ENCODE peak calls at places on chromosomes 13 and 19, in nine cellular contexts. O is uterus, A is adrenal gland, T is body of pancreas, N is ovary, J is HCT116, R is Peyer's patch, K is breast epithelium, Q is IMR-90. M is an unnamed sample. For H3K27me3, the result is how much of the 10 kb centered on the place peaks cover.

GRCh38 chr19:55173717-55174409 is 6.2 kb downstream of the SYT5 start:
- DNase-seq in O (peak), A (peak), T (peak), N (no peak), J (peak), R (peak), K (no peak), Q (peak), M (no peak)

GRCh38 chr19:19488041-19488874 is 27.1 kb downstream of the TSSK6 start:
- DNase-seq in O (no peak), A (peak), T (peak), N (no peak), J (no peak), R (no peak), K (no peak), Q (no peak), M (no peak)

GRCh38 chr19:1945899-1946298 is 4.9 kb downstream of the CSNK1G2 start:
- DNase-seq in O (no peak), A (no peak), T (peak), N (peak), J (no peak), R (peak), K (peak), Q (no peak), M (peak)

GRCh38 chr13:113607477-113608245 is 23.1 kb downstream of the TFDP1 start:
- DNase-seq in O (no peak), A (no peak), T (no peak), N (no peak), J (no peak), R (no peak), K (no peak), Q (no peak), M (no peak)

GRCh38 chr13:111187879-111188643 is 73.0 kb downstream of the ARHGEF7 start:
- DNase-seq in O (no peak), A (no peak), T (no peak), N (no peak), J (no peak), R (no peak), K (no peak), Q (peak), M (peak)

GRCh38 chr13:59269476-59269875 is 894.3 kb downstream of the DIAPH3 start:
- DNase-seq in O (no peak), A (no peak), T (no peak), N (no peak), J (no peak), R (no peak), K (no peak), Q (peak), M (no peak)

GRCh38 chr13:77555246-77555645 is 19.7 kb downstream of the SCEL start:
- DNase-seq in O (no peak), A (no peak), T (no peak), N (no peak), J (no peak), R (no peak), K (no peak), Q (no peak), M (no peak)

GRCh38 chr19:52230685-52231084 is 38.7 kb upstream of the ZNF766 start:
- DNase-seq in O (no peak), A (no peak), T (no peak), N (no peak), J (no peak), R (no peak), K (no peak), Q (no peak), M (no peak)

GRCh38 chr13:98782654-98783053 is 30.2 kb upstream of the SLC15A1 start:
- DNase-seq in O (no peak), A (no peak), T (no peak), N (no peak), J (no peak), R (peak), K (no peak), Q (no peak), M (no peak)

GRCh38 chr13:110680852-110681251 is 25.1 kb downstream of the CARS2 start:
- DNase-seq in O (no peak), A (no peak), T (no peak), N (no peak), J (peak), R (no peak), K (no peak), Q (no peak), M (no peak)

GRCh38 chr13:49044008-49044407 is 68.3 kb downstream of the FNDC3A start:
- DNase-seq in O (no peak), A (no peak), T (no peak), N (no peak), J (no peak), R (no peak), K (no peak), Q (no peak), M (no peak)

GRCh38 chr13:40149611-40150283 is 494.3 kb downstream of the COG6 start:
- DNase-seq in O (peak), A (no peak), T (no peak), N (peak), J (no peak), R (no peak), K (no peak), Q (peak), M (peak)

GRCh38 chr19:4730740-4731171 is 7.1 kb upstream of the DPP9 start:
- DNase-seq in O (no peak), A (no peak), T (no peak), N (no peak), J (peak), R (peak), K (no peak), Q (no peak), M (no peak)

GRCh38 chr13:31945202-31945978 is 86.2 kb upstream of the FRY start:
- DNase-seq in O (peak), A (peak), T (peak), N (peak), J (no peak), R (peak), K (peak), Q (peak), M (peak)

GRCh38 chr13:90302113-90302512 is 1045.4 kb upstream of the MIR17HG start:
- DNase-seq in O (no peak), A (no peak), T (no peak), N (no peak), J (no peak), R (no peak), K (no peak), Q (peak), M (no peak)

GRCh38 chr19:52343548-52343947 is 7.5 kb downstream of the ZNF610 start:
- DNase-seq in O (peak), A (peak), T (peak), N (peak), J (peak), R (peak), K (no peak), Q (peak), M (no peak)

GRCh38 chr13:112756967-112757758 is 67.3 kb downstream of the ATP11A start:
- DNase-seq in O (no peak), A (no peak), T (no peak), N (no peak), J (no peak), R (no peak), K (no peak), Q (no peak), M (no peak)

GRCh38 chr19:21398851-21399250 is 1.9 kb downstream of the ZNF493 start:
- DNase-seq in O (no peak), A (no peak), T (no peak), N (no peak), J (no peak), R (no peak), K (no peak), Q (peak), M (no peak)

GRCh38 chr13:95676100-95676774 is 702 bp upstream of the DNAJC3 start:
- DNase-seq in O (no peak), A (peak), T (peak), N (no peak), J (peak), R (peak), K (peak), Q (peak), M (peak)

GRCh38 chr19:7550987-7551761 is 15.7 kb downstream of the PNPLA6 start:
- DNase-seq in O (peak), A (peak), T (peak), N (peak), J (peak), R (peak), K (peak), Q (peak), M (peak)

GRCh38 chr13:67736646-67737420 is 506.7 kb upstream of the PCDH9 start:
- DNase-seq in O (no peak), A (no peak), T (no peak), N (no peak), J (no peak), R (no peak), K (no peak), Q (peak), M (no peak)

GRCh38 chr13:108915634-108916497 is 286.5 kb downstream of the MYO16 start:
- DNase-seq in O (peak), A (peak), T (peak), N (peak), J (peak), R (peak), K (peak), Q (peak), M (peak)

GRCh38 chr19:8512115-8512967 is 1.6 kb downstream of the ZNF414 start:
- DNase-seq in O (no peak), A (no peak), T (no peak), N (no peak), J (peak), R (peak), K (no peak), Q (no peak), M (no peak)

GRCh38 chr13:24254151-24254810 is 55.1 kb upstream of the C1QTNF9 start:
- DNase-seq in O (no peak), A (no peak), T (no peak), N (no peak), J (no peak), R (peak), K (no peak), Q (no peak), M (no peak)

GRCh38 chr19:1261863-1262686 is 7.1 kb upstream of the CIRBP start:
- DNase-seq in O (peak), A (peak), T (peak), N (peak), J (no peak), R (peak), K (peak), Q (peak), M (peak)

GRCh38 chr19:6417713-6418561 is 6.7 kb downstream of the KHSRP start:
- DNase-seq in O (peak), A (peak), T (peak), N (no peak), J (no peak), R (no peak), K (no peak), Q (peak), M (no peak)

DNA sequence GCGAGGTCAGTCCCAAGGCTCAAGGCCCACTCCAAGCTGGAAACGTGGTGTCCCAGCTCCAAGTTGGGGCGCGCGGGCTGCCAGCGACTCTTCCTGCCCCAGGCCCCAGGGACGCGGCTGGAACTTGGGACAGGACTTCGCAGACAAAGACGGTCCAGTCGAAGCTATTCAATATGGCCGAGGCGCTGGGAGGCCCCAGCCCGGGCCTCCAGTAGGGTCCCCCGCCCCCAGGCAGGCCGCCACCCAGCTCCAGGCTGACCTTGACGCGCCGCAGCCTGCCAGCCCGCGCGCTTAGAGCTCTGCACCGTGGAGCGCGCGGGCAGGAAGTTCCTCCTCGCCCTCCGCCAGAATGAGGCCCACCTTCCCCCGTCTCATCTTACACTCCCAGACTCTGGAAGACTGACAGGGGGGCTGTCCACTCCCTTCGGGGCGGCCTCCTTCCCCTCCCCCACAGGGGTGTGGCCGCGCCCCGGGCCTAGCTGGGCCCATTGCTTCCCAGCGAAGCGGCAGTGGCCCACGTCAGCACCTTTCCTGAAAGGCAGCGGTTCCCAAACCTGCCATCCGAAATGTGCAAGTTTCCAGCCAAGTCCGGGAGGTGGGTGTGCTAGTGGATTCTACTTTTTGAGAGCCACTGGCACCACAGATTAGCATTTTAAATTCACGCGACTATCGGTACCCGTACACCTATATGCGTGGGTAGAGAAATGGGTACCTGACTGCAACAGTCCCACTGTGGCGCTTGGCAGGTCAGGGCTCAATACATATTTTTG is at the start of gene CCDC8:
- DNase-seq in O (peak), A (peak), T (peak), N (peak), J (no peak), R (no peak), K (peak), Q (peak), M (peak)
- TF ChIP-seq POLR2A in O (peak), A (peak), T (peak), N (peak), J (no peak), R (no peak), K (peak), Q (peak), M (peak)

DNA sequence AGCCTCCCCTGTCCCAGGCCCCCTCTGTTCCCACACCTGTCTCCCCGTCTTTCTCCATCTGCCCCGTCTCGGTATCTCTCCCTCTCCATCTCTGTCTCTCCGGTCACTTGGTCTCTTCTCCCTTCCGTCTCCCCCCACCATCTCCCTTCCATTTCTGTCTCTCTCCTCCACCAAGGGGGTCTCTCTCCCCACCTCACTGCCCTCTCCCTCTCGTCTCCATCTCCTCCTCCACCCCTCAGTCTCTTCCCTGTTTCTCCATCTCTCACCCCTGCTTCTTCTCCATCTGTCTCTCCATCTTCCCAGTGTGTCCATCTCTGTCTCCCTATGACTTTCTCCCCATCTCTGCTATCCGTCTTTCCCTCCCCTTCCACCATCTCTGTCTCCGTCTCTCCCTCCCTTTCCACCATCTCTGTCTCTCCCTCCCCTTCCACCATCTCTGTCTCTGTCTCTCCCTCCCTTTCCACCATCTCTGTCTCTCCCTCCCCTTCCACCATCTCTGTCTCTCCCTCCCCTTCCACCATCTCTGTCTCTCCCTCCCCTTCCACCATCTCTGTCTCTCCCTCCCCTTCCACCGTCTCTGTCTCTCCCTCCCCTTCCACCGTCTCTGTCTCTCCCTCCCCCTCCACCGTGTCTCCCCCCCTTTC is 13.9 kb downstream of the ERFL start:
- DNase-seq in O (no peak), A (no peak), T (no peak), N (no peak), J (no peak), R (no peak), K (no peak), Q (no peak), M (no peak)
- H3K27me3 ChIP-seq in O (under half), A (under half), T (under half), N (under half), J (under half), R (under half), K (half or more), Q (half or more), M (half or more)

GRCh38 chr13:97364827-97365226 is 69.1 kb upstream of the RAP2A start:
- DNase-seq in O (no peak), A (no peak), T (no peak), N (no peak), J (no peak), R (no peak), K (no peak), Q (no peak), M (no peak)

GRCh38 chr13:97367427-97367826 is 66.5 kb upstream of the RAP2A start:
- DNase-seq in O (peak), A (no peak), T (no peak), N (no peak), J (no peak), R (no peak), K (peak), Q (peak), M (peak)

GRCh38 chr13:97367016-97367415 is 67.0 kb upstream of the RAP2A start:
- DNase-seq in O (peak), A (no peak), T (no peak), N (no peak), J (no peak), R (no peak), K (no peak), Q (peak), M (peak)

GRCh38 chr13:97364031-97364430 is 69.9 kb upstream of the RAP2A start:
- DNase-seq in O (no peak), A (no peak), T (no peak), N (no peak), J (no peak), R (no peak), K (no peak), Q (no peak), M (no peak)

GRCh38 chr13:97366172-97366688 is 67.7 kb upstream of the RAP2A start:
- DNase-seq in O (no peak), A (no peak), T (no peak), N (no peak), J (no peak), R (no peak), K (no peak), Q (no peak), M (no peak)
- TF ChIP-seq CTCF in O (no peak), A (no peak), T (no peak), N (no peak), J (no peak), R (no peak), K (no peak), Q (peak), M (no peak)

GRCh38 chr13:75310005-75310580 is 171.9 kb downstream of the TBC1D4 start:
- DNase-seq in O (no peak), A (no peak), T (no peak), N (no peak), J (no peak), R (no peak), K (no peak), Q (no peak), M (no peak)
- TF ChIP-seq POLR2A in O (no peak), A (no peak), T (no peak), N (no peak), J (no peak), R (no peak), K (no peak), Q (no peak), M (no peak)

DNA sequence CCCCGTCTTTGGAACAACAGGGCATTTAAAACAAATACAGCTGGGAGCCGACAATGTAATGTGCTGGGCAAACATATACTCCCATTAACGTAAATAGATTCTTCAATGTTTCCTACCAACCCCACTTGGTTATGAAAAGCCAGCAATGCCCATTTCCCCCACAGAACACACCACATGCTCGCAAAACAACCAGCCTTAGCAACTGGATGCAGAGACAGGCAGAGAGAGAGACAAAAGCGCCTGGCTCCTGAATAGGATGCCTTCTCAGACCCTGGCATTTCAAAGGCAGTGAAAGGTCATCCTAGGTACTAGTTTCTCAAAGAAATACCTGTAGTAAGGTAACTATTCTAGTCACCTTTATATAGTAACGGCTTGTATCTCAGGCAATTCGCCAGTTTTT is 462.9 kb downstream of the ITGBL1 start:
- DNase-seq in O (no peak), A (no peak), T (no peak), N (no peak), J (no peak), R (no peak), K (no peak), Q (no peak), M (no peak)
- H3K27me3 ChIP-seq in O (under half), A (under half), T (under half), N (under half), J (under half), R (under half), K (half or more), Q (under half), M (under half)

GRCh38 chr13:20565120-20565736 is 1.7 kb upstream of the IFT88 start:
- DNase-seq in O (no peak), A (no peak), T (no peak), N (no peak), J (no peak), R (no peak), K (no peak), Q (no peak), M (no peak)

GRCh38 chr13:20567881-20568528 is 1.0 kb downstream of the IFT88 start:
- DNase-seq in O (no peak), A (no peak), T (no peak), N (no peak), J (no peak), R (no peak), K (no peak), Q (no peak), M (no peak)

GRCh38 chr13:20566424-20566916 is 487 bp upstream of the IFT88 start:
- DNase-seq in O (no peak), A (no peak), T (no peak), N (peak), J (peak), R (peak), K (peak), Q (peak), M (peak)

GRCh38 chr13:20570540-20570939 is 3.6 kb downstream of the IFT88 start:
- DNase-seq in O (no peak), A (no peak), T (no peak), N (no peak), J (no peak), R (no peak), K (no peak), Q (peak), M (no peak)

DNA sequence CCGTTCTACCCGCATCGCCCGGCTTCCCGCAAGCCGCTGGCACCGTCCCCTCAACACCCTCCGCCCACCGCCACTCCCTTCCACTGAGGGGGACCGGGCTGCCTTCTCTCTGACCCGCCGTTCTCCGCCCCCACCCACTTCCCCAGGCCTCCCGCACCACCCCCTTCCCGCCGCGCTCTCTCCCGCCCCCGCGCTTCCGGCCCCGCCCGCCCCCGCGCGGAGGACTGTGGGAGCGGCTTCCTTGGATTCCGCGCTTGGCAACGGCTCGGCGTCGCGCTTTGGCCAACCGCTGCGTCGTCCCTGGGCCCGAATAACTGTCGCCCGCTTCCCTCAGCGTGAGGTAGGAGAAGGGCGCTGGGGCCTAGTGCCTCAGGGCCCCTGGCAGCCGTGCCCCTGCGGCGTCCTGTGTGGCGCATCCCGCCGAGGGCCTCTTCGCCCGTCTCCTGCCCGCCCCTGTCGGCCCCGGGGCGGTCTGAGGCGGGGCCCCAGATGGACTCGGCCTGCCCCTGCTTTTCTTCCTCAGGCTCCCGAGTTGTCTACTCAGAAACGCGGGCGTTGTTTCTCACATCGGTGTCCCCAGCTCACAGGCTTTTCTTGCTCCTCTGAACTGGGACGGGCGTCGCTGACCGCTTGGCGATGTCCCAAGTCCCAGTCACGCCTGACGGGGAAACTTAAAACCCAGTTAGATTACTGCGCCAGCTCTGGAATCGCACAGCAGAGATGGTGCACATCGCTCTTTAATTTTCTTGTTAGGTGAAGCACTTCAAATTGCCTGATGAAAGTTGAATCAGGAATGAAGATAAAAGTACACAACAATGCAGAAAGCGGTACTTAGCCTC is at the start of gene IFT88:
- DNase-seq in O (peak), A (peak), T (peak), N (peak), J (peak), R (peak), K (peak), Q (peak), M (peak)
- TF ChIP-seq CTCF in O (no peak), A (no peak), T (no peak), N (no peak), J (no peak), R (peak), K (no peak), Q (no peak), M (no peak)

GRCh38 chr19:14571695-14572490 is at the start of gene NDUFB7:
- DNase-seq in O (peak), A (peak), T (peak), N (peak), J (peak), R (peak), K (peak), Q (peak), M (peak)
- TF ChIP-seq POLR2A in O (no peak), A (peak), T (no peak), N (no peak), J (peak), R (peak), K (no peak), Q (peak), M (peak)